ENCODE peak calls at places on chromosomes 5 and 9, in four cellular contexts. V is stimulated activated CD4-positive, alpha-beta T cell treated with anti-CD3 and anti-CD28 coated beads, Interleukin-15, amount 100 ng/mL, for 24 hours; M is kidney tubule cell; W is body of pancreas. N is an unnamed sample.

GRCh38 chr5:174384509-174384947 is 339.0 kb downstream of the NSG2 start:
- DNase-seq in V (no peak), M (no peak), W (no peak), N (no peak)

GRCh38 chr5:123997354-123998215 is 485.6 kb downstream of the CSNK1G3 start:
- DNase-seq in V (no peak), M (peak), W (no peak), N (no peak)

GRCh38 chr9:133425049-133425632 is 3.0 kb downstream of the ADAMTS13 start:
- DNase-seq in V (no peak), M (no peak), W (no peak), N (no peak)

GRCh38 chr5:169424956-169425318 is 124.0 kb upstream of the SLIT3 start:
- DNase-seq in V (no peak), M (no peak), W (no peak), N (no peak)

GRCh38 chr9:79104951-79105350 is 466.8 kb upstream of the TLE4 start:
- DNase-seq in V (no peak), M (no peak), W (no peak), N (no peak)

GRCh38 chr9:89007568-89007967 is 16.3 kb downstream of the S1PR3 start:
- DNase-seq in V (no peak), M (no peak), W (no peak), N (no peak)

GRCh38 chr5:179322071-179323025 is 22.9 kb downstream of the ADAMTS2 start:
- DNase-seq in V (no peak), M (no peak), W (no peak), N (no peak)

GRCh38 chr9:73022353-73022752 is 69.5 kb upstream of the ALDH1A1 start:
- DNase-seq in V (no peak), M (no peak), W (no peak), N (no peak)

GRCh38 chr5:177369050-177369912 is 11.6 kb downstream of the RGS14 start:
- DNase-seq in V (peak), M (peak), W (peak), N (peak)

GRCh38 chr5:370959-371810 is 49.7 kb downstream of the AHRR start:
- DNase-seq in V (no peak), M (no peak), W (no peak), N (no peak)

GRCh38 chr9:33959725-33960124 is 89.0 kb downstream of the UBAP2 start:
- DNase-seq in V (no peak), M (no peak), W (no peak), N (no peak)

GRCh38 chr5:59099270-59099994 is 516.6 kb downstream of the RAB3C start:
- DNase-seq in V (peak), M (peak), W (no peak), N (no peak)

GRCh38 chr5:133391349-133392136 is 220.8 kb downstream of the FSTL4 start:
- DNase-seq in V (no peak), M (no peak), W (no peak), N (no peak)

GRCh38 chr9:137745541-137745991 is 126.8 kb downstream of the EHMT1 start:
- DNase-seq in V (peak), M (peak), W (no peak), N (no peak)

GRCh38 chr5:118692811-118693342 is 295.5 kb downstream of the DTWD2 start:
- DNase-seq in V (no peak), M (no peak), W (no peak), N (no peak)

GRCh38 chr9:126953089-126953809 is 38.7 kb downstream of the RALGPS1 start:
- DNase-seq in V (no peak), M (no peak), W (no peak), N (no peak)

GRCh38 chr9:3035594-3036389 is 191.9 kb upstream of the PUM3 start:
- DNase-seq in V (no peak), M (no peak), W (no peak), N (no peak)

GRCh38 chr5:113232667-113233066 is 202.1 kb downstream of the TSSK1B start:
- DNase-seq in V (no peak), M (no peak), W (no peak), N (no peak)

GRCh38 chr5:133944263-133945230 is 23.9 kb downstream of the C5orf15 start:
- DNase-seq in V (peak), M (peak), W (peak), N (peak)

GRCh38 chr5:167725741-167726140 is 565.7 kb upstream of the WWC1 start:
- DNase-seq in V (no peak), M (no peak), W (no peak), N (no peak)

GRCh38 chr5:145681686-145682085 is 153.5 kb downstream of the PRELID2 start:
- DNase-seq in V (peak), M (peak), W (peak), N (peak)

GRCh38 chr9:3863114-3863528 is 337.3 kb upstream of the RFX3 start:
- DNase-seq in V (no peak), M (peak), W (no peak), N (no peak)

GRCh38 chr5:154092356-154092755 is 53.6 kb downstream of the MFAP3 start:
- DNase-seq in V (no peak), M (peak), W (no peak), N (no peak)

GRCh38 chr5:26432393-26432792 is 606.0 kb downstream of the CDH9 start:
- DNase-seq in V (no peak), M (no peak), W (no peak), N (no peak)

GRCh38 chr9:122190597-122191381 is 31.1 kb downstream of the MORN5 start:
- DNase-seq in V (peak), M (peak), W (no peak), N (no peak)

GRCh38 chr5:38751103-38751502 is 94.7 kb upstream of the OSMR start:
- DNase-seq in V (no peak), M (no peak), W (no peak), N (no peak)

GRCh38 chr5:553874-554273 is 29.6 kb upstream of the SLC9A3 start:
- DNase-seq in V (no peak), M (peak), W (peak), N (no peak)

GRCh38 chr5:180689071-180689694 is 39.8 kb upstream of the FLT4 start:
- DNase-seq in V (peak), M (no peak), W (no peak), N (no peak)

GRCh38 chr9:130869250-130869649 is 27.4 kb downstream of the QRFP start:
- DNase-seq in V (no peak), M (peak), W (peak), N (peak)

GRCh38 chr5:173644700-173645436 is 28.4 kb upstream of the BOD1 start:
- DNase-seq in V (no peak), M (no peak), W (no peak), N (no peak)

GRCh38 chr9:114898741-114899140 is 31.6 kb downstream of the TNFSF8 start:
- DNase-seq in V (peak), M (no peak), W (no peak), N (no peak)

GRCh38 chr9:137381501-137382443 is 41.2 kb downstream of the EXD3 start:
- DNase-seq in V (no peak), M (no peak), W (no peak), N (no peak)

GRCh38 chr5:133552925-133553525 is 59.3 kb downstream of the FSTL4 start:
- DNase-seq in V (peak), M (peak), W (peak), N (peak)

GRCh38 chr5:87300744-87301143 is 33.1 kb downstream of the RASA1 start:
- DNase-seq in V (peak), M (peak), W (no peak), N (peak)

GRCh38 chr9:137476856-137477255 is 17.7 kb upstream of the NSMF start:
- DNase-seq in V (no peak), M (no peak), W (no peak), N (no peak)

GRCh38 chr5:38249286-38249685 is 9.1 kb upstream of the EGFLAM start:
- DNase-seq in V (no peak), M (no peak), W (no peak), N (no peak)

GRCh38 chr9:129885018-129885669 is 49.9 kb downstream of the USP20 start:
- DNase-seq in V (peak), M (peak), W (peak), N (peak)

N was measured in erythroblast.